ENCODE peak calls at places on chromosomes 5 and 9, in four cellular contexts. V is left lung, F is IMR-90, B is right lobe of liver. T is an unnamed sample. For H3K36me3, the result is how much of the 10 kb centered on the place peaks cover.

GRCh38 chr9:23824241-23825142 is 1.5 kb downstream of the ELAVL2 start:
- DNase-seq in F (no peak), B (no peak), V (no peak), T (no peak)

GRCh38 chr9:108688051-108688450 is 167.7 kb downstream of the ACTL7B start:
- DNase-seq in V (no peak), F (no peak), B (no peak), T (no peak)

GRCh38 chr9:125988479-125989050 is 241.4 kb downstream of the PBX3 start:
- DNase-seq in B (peak), F (no peak), V (peak), T (no peak)

GRCh38 chr5:104400941-104401340 is 838.4 kb upstream of the NUDT12 start:
- DNase-seq in F (no peak), B (no peak), V (no peak), T (no peak)

GRCh38 chr9:135779571-135779970 is 77.6 kb downstream of the KCNT1 start:
- DNase-seq in V (no peak), B (no peak), F (no peak), T (no peak)

GRCh38 chr5:178333821-178334481 is 101.3 kb upstream of the PHYKPL start:
- DNase-seq in F (no peak), B (no peak), V (peak), T (no peak)

GRCh38 chr9:96859461-96860198 is 5.3 kb upstream of the ZNF782 start:
- DNase-seq in F (peak), V (no peak), B (no peak), T (no peak)

GRCh38 chr9:128863647-128864046 is 18.1 kb downstream of the KYAT1 start:
- DNase-seq in V (peak), F (peak), B (peak), T (no peak)

GRCh38 chr9:86867658-86868313 is 79.5 kb downstream of the GAS1 start:
- DNase-seq in V (no peak), F (no peak), B (no peak), T (no peak)

GRCh38 chr9:138120511-138121437 is 243.2 kb downstream of the CACNA1B start:
- DNase-seq in F (no peak), B (no peak), V (peak), T (no peak)

GRCh38 chr9:95249986-95250385 is 67.5 kb downstream of the FANCC start:
- DNase-seq in V (no peak), F (no peak), B (no peak), T (no peak)

GRCh38 chr9:110016340-110016739 is 191.6 kb downstream of the C9orf152 start:
- DNase-seq in B (no peak), V (no peak), F (peak), T (no peak)

GRCh38 chr5:8520922-8521321 is 652.0 kb downstream of the MTRR start:
- DNase-seq in B (no peak), F (no peak), V (no peak), T (no peak)

GRCh38 chr9:13567833-13568232 is 288.3 kb upstream of the MPDZ start:
- DNase-seq in V (no peak), B (no peak), F (no peak), T (no peak)

GRCh38 chr9:109624901-109625300 is 126.8 kb upstream of the PTPN3 start:
- DNase-seq in F (no peak), V (no peak), B (no peak), T (no peak)

GRCh38 chr5:142587354-142587965 is 98.4 kb downstream of the FGF1 start:
- DNase-seq in F (peak), V (no peak), B (no peak), T (no peak)

GRCh38 chr5:83577036-83577636 is 105.6 kb downstream of the VCAN start:
- DNase-seq in B (peak), F (peak), V (no peak), T (no peak)

GRCh38 chr5:175718401-175719108 is 60.7 kb downstream of the HRH2 start:
- DNase-seq in B (peak), V (no peak), F (no peak), T (no peak)

GRCh38 chr5:76818844-76819831 is at the start of gene F2RL1:
- DNase-seq in F (peak), B (peak), V (peak), T (no peak)

GRCh38 chr5:10301842-10302610 is 5.7 kb downstream of the CMBL start:
- DNase-seq in F (no peak), V (peak), B (peak), T (peak)

GRCh38 chr9:97773723-97774122 is 76.6 kb upstream of the XPA start:
- DNase-seq in F (peak), B (no peak), V (no peak), T (no peak)

GRCh38 chr5:23494558-23494957 is 12.9 kb upstream of the PRDM9 start:
- DNase-seq in F (no peak), B (no peak), V (no peak), T (no peak)

GRCh38 chr5:159504106-159504856 is 174.0 kb upstream of the IL12B start:
- DNase-seq in F (peak), V (no peak), B (no peak), T (no peak)

GRCh38 chr9:112166176-112167140 is 8.6 kb downstream of the SUSD1 start:
- DNase-seq in F (peak), V (no peak), B (no peak), T (no peak)

GRCh38 chr9:68541568-68541967 is 885 bp upstream of the TMEM252 start:
- DNase-seq in V (no peak), F (no peak), B (no peak), T (no peak)

GRCh38 chr5:6442333-6442732 is 6.3 kb upstream of the UBE2QL1 start:
- DNase-seq in B (no peak), F (no peak), V (no peak), T (no peak)

GRCh38 chr9:34097865-34098264 is 28.6 kb downstream of the DCAF12 start:
- DNase-seq in B (no peak), V (no peak), F (no peak), T (no peak)

GRCh38 chr9:18821794-18822193 is 211.2 kb downstream of the SAXO1 start:
- DNase-seq in V (no peak), B (no peak), F (peak), T (no peak)

GRCh38 chr5:10364186-10364689 is 10.7 kb downstream of the MARCHF6 start:
- DNase-seq in F (no peak), B (no peak), V (no peak), T (no peak)

GRCh38 chr9:84266087-84266561 is 74.4 kb downstream of the SLC28A3 start:
- DNase-seq in V (no peak), F (no peak), B (no peak), T (no peak)

GRCh38 chr9:112380102-112380581 is at the start of gene HSDL2:
- DNase-seq in F (peak), V (peak), B (no peak), T (no peak)

GRCh38 chr5:74251106-74252032 is 389.2 kb downstream of the ENC1 start:
- DNase-seq in B (no peak), F (peak), V (peak), T (no peak)

GRCh38 chr9:6014668-6015270 is 655 bp downstream of the RANBP6 start:
- DNase-seq in B (no peak), F (peak), V (no peak), T (no peak)

GRCh38 chr5:163565492-163565891 is 60.1 kb downstream of the MAT2B start:
- DNase-seq in V (no peak), F (no peak), B (no peak), T (no peak)

DNA sequence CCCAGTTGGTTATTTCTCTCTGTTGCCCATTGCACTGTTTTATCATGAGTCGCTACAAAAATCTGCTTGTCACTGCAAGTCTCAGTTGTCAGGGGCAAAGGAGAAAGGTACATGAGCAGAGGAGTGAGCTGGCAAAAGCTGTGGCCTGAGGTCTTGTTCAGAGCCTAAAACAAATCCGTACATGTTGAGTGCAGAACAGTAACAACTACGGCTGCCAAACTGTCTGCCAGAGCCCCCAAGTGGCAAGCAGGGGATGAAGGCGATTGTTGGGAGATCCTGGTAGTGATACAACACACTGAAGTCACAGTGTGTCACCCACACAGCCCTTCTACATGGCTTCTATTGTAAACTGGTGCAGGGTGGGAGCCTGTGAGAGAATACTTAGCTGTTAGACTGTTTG is 50.9 kb downstream of the BRINP1 start:
- DNase-seq in F (no peak), B (no peak), V (no peak), T (no peak)
- H3K27ac ChIP-seq in F (no peak), B (no peak), V (no peak), T (no peak)

DNA sequence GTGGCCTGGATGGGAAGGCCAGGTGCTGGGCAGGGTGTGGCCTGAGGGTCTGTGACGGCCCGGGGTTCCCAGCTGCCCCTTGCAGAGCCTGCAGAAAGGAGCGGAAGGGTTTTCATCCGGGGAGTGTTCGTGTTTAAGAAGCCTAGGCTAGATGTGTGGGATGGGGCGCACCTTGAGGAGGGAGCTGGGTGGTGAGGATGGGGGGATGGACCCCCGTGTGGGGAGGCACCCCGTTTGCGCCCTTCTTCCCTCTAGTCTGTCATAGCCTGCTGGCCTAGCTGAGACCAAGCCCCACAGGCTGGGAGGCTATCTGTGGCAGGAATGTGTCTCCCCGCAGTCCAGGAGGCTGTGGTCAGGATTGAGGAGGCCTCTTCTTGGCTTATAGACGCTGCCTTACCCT is 11.9 kb downstream of the RNU6ATAC start:
- DNase-seq in F (no peak), B (peak), V (no peak), T (no peak)
- H3K36me3 ChIP-seq in F (half or more), B (half or more), V (under half), T (half or more)

GRCh38 chr5:109580225-109580624 is 109.5 kb upstream of the MAN2A1 start:
- DNase-seq in F (no peak), V (no peak), B (no peak), T (no peak)
- TF ChIP-seq CTCF in F (no peak), V (no peak), B (no peak), T (no peak)

DNA sequence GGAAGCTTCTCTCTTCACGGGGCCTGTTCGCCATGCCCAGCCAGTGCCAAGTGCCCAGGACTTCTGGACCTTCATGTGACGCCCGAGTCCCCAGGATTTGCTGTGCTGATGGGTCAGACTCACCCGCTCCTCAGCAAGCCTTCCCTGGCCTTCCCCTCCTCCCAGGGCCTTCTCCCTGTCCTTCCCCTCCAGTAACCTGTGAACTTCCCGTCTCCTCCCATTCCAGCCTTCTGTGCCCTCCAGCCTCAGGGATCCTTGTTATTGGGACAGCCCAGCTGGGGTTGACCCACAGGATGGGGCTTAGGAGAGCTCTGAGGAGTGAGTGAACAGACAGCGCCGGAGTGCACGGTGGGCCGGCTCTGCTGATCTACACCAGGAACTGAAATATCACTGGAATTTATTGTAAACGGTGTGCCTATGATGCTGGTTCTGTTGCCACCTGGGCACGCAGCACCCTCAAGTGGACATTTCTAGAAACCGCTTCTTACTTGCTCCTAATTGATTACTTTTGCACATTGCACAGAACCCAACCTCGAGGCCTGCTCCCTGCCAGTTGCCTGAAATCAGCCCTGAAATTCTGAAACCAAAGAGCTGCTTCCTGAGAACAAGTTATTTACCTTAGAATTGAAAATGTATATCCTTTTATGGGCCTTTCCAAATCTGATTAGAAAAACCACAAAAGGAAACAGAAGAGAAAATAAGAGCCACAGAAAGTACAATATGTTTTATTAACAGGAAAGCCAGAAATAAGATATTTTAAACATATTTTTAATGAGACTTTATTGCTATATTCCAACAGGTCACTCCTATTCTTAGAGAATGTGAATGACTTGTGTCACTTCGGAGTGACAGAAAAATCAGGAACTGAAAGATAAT is 1.6 kb downstream of the SPAAR start:
- DNase-seq in F (peak), V (no peak), B (peak), T (no peak)
- H3K27ac ChIP-seq in F (no peak), V (peak), B (no peak), T (peak)